ENCODE peak calls at places on chromosomes 7 and 10, in ten cellular contexts. H is left ventricle myocardium inferior, K is adrenal gland, F is Panc1, U is dorsolateral prefrontal cortex, I is A549, J is fibroblast of lung, D is fibroblast of pulmonary artery, X is astrocyte of the spinal cord, S is thoracic aorta. C is an unnamed sample.

GRCh38 chr7:66304536-66304935 is 99.4 kb downstream of the TPST1 start:
- DNase-seq in H (no peak), K (no peak), F (no peak), U (no peak), I (no peak), J (peak), D (peak), X (no peak), S (no peak), C (peak)

GRCh38 chr7:96331233-96331632 is 9.3 kb upstream of the SLC25A13 start:
- DNase-seq in H (no peak), K (no peak), F (peak), U (no peak), I (no peak), J (no peak), D (no peak), X (no peak), S (no peak), C (no peak)

GRCh38 chr7:99562832-99563231 is 4.4 kb downstream of the ZNF655 start:
- DNase-seq in H (no peak), K (no peak), F (peak), U (no peak), I (peak), J (peak), D (peak), X (peak), S (no peak), C (peak)

GRCh38 chr7:101393865-101394264 is 31.2 kb downstream of the COL26A1 start:
- DNase-seq in H (no peak), K (no peak), F (no peak), U (no peak), I (no peak), J (no peak), D (no peak), X (no peak), S (no peak), C (no peak)

GRCh38 chr7:50450691-50451051 is 521 bp upstream of the FIGNL1 start:
- DNase-seq in H (peak), K (no peak), F (no peak), U (no peak), I (peak), J (no peak), D (no peak), X (no peak), S (no peak), C (no peak)

GRCh38 chr10:34578468-34578867 is 236.6 kb downstream of the PARD3 start:
- DNase-seq in H (no peak), K (no peak), F (no peak), U (no peak), I (no peak), J (no peak), D (no peak), X (no peak), S (no peak), C (no peak)

GRCh38 chr10:130747359-130747758 is 564.2 kb downstream of the TCERG1L start:
- DNase-seq in H (no peak), K (peak), F (no peak), U (peak), I (no peak), J (no peak), D (no peak), X (no peak), S (no peak), C (no peak)

GRCh38 chr7:84027678-84028077 is 166.9 kb downstream of the SEMA3A start:
- DNase-seq in H (no peak), K (no peak), F (no peak), U (no peak), I (no peak), J (no peak), D (no peak), X (no peak), S (no peak), C (no peak)

GRCh38 chr10:7458554-7458953 is 47.7 kb upstream of the SFMBT2 start:
- DNase-seq in H (no peak), K (no peak), F (no peak), U (no peak), I (no peak), J (peak), D (peak), X (no peak), S (no peak), C (peak)

GRCh38 chr10:116654816-116655215 is 34.1 kb downstream of the PNLIPRP2 start:
- DNase-seq in H (no peak), K (no peak), F (no peak), U (no peak), I (peak), J (no peak), D (no peak), X (no peak), S (no peak), C (no peak)

GRCh38 chr10:17062493-17063487 is 66.8 kb downstream of the CUBN start:
- DNase-seq in H (no peak), K (peak), F (peak), U (no peak), I (peak), J (peak), D (peak), X (peak), S (peak), C (peak)

GRCh38 chr7:19118896-19119301 is 1.5 kb upstream of the TWIST1 start:
- DNase-seq in H (no peak), K (no peak), F (no peak), U (no peak), I (no peak), J (no peak), D (no peak), X (no peak), S (no peak), C (no peak)

GRCh38 chr10:4131407-4132215 is 346.6 kb upstream of the KLF6 start:
- DNase-seq in H (no peak), K (no peak), F (no peak), U (no peak), I (no peak), J (peak), D (peak), X (peak), S (no peak), C (peak)

GRCh38 chr10:17387861-17388503 is 66.4 kb downstream of the ST8SIA6 start:
- DNase-seq in H (no peak), K (no peak), F (no peak), U (no peak), I (no peak), J (no peak), D (no peak), X (peak), S (no peak), C (no peak)

GRCh38 chr7:48041665-48041995 is 6.3 kb downstream of the C7orf57 start:
- DNase-seq in H (no peak), K (no peak), F (no peak), U (no peak), I (no peak), J (peak), D (peak), X (peak), S (no peak), C (peak)

GRCh38 chr7:121547341-121548092 is 151.4 kb upstream of the FAM3C start:
- DNase-seq in H (no peak), K (no peak), F (no peak), U (no peak), I (peak), J (peak), D (peak), X (peak), S (no peak), C (peak)

GRCh38 chr10:89207801-89208551 is 859 bp upstream of the CH25H start:
- DNase-seq in H (peak), K (peak), F (peak), U (peak), I (peak), J (no peak), D (no peak), X (peak), S (no peak), C (peak)

GRCh38 chr7:14321947-14322346 is 332.5 kb upstream of the ETV1 start:
- DNase-seq in H (no peak), K (no peak), F (no peak), U (no peak), I (no peak), J (no peak), D (no peak), X (no peak), S (no peak), C (no peak)

DNA sequence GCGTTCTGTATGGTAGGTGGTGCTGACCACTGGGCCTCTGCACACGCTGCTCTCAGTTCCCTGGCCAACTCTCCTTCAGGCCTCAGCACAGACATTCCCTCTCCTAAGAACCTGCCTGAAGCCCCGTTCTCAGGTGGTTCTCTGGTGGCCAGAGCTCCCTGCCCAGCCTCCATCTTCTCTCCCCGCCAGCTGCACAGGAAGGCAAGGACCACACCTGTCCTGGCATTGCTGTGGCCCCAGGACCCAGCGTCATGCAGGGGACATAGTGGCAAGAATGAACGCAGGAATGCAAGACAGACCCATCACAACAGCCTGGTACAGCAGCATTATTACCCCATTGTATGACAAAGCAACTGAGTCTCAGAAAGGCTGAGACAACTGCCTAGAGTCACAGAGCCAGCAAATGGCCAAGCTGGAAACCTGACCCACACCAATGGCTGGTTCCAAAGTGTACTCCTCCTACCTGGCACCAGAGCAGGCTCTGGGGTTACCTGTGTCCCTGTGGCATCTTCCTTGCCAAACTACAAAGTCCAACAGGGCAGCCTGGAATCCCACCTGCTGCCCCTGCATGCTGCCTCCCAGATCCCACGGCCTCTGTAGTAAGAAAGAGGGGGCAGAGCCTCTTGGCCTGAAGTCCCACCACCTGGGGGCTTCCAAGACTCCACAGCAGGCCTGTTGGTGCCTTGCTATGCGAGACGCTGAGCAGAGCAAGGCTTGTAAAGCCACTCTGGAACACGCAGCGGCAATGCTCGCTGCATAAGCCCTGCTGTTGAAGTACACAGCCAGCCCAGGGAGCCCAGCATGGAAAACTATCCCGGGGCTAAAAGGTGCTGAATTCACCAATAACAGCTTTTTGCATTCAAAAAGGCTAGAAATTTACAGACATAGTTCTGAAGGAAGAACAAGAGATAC is 73.3 kb downstream of the CHST15 start:
- DNase-seq in H (no peak), K (no peak), F (no peak), U (no peak), I (no peak), J (no peak), D (no peak), X (no peak), S (no peak), C (no peak)
- H3K4me3 ChIP-seq in H (no peak), K (no peak), F (no peak), U (peak), I (no peak), J (no peak), D (no peak), X (no peak), S (no peak), C (no peak)

GRCh38 chr7:770336-770735 is 43.3 kb upstream of the PRKAR1B start:
- DNase-seq in H (no peak), K (no peak), F (no peak), U (no peak), I (no peak), J (no peak), D (no peak), X (no peak), S (no peak), C (no peak)

GRCh38 chr7:770786-771185 is 43.7 kb upstream of the PRKAR1B start:
- DNase-seq in H (no peak), K (no peak), F (no peak), U (no peak), I (no peak), J (peak), D (no peak), X (peak), S (no peak), C (peak)

GRCh38 chr7:767941-768729 is 41.1 kb upstream of the PRKAR1B start:
- DNase-seq in H (no peak), K (peak), F (no peak), U (peak), I (no peak), J (peak), D (peak), X (peak), S (no peak), C (peak)

GRCh38 chr7:767580-767940 is 40.5 kb upstream of the PRKAR1B start:
- DNase-seq in H (no peak), K (no peak), F (no peak), U (no peak), I (no peak), J (no peak), D (peak), X (no peak), S (no peak), C (peak)

GRCh38 chr7:768881-769504 is 41.9 kb upstream of the PRKAR1B start:
- DNase-seq in H (peak), K (no peak), F (no peak), U (no peak), I (no peak), J (peak), D (peak), X (peak), S (no peak), C (peak)
- TF ChIP-seq CTCF in H (peak), K (no peak), F (no peak), U (no peak), I (no peak), J (no peak), D (no peak), X (no peak), S (no peak), C (peak)

DNA sequence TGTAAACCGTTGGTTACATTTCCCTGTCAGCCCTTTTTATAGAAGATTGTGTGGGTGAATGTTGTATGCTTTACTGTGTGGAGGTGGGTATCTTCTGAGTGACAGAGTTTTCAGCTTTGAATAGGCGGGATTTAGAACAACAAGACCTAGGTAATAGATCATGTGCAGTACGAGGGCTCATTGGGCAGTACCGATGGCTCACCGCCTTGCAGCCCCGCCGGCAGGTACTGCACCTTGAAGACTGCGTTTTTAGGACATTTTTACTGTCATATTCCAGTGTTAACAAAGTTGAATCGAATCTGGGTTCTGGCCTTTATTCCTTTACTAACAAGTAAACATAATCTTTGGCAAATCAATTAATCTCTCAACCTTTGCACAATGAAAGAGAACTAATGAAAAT is 55.9 kb upstream of the NCF1 start:
- DNase-seq in H (no peak), K (no peak), F (no peak), U (no peak), I (no peak), J (no peak), D (no peak), X (no peak), S (no peak), C (no peak)
- H3K4me3 ChIP-seq in H (no peak), K (no peak), F (no peak), U (no peak), I (no peak), J (no peak), D (no peak), X (no peak), S (no peak), C (no peak)

GRCh38 chr10:11679946-11680345 is 62.2 kb upstream of the ECHDC3 start:
- DNase-seq in H (no peak), K (no peak), F (no peak), U (no peak), I (no peak), J (no peak), D (no peak), X (no peak), S (no peak), C (no peak)
- TF ChIP-seq CTCF in H (no peak), K (no peak), F (no peak), U (no peak), I (no peak), J (no peak), D (no peak), X (no peak), S (no peak), C (no peak)

DNA sequence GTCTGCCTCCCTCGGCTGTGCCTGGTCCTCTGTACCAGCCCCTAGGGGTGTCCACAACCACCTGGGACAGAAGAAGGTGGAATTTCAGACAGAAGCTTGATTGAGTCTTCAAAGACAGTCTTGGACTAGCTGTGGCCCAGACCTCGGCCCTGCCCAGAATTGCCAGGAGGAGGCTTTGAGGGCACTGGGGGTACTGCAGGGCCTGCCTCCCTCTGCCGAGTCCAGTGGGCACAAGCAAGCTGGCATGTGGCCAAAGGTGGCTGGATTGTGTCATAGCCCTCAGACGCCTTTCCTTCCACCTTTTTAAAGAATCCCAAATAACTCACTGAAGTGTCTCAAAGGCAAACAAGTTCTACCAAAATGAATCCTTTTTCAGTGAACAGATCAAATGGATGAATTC is 29.0 kb upstream of the SLC26A4 start:
- DNase-seq in H (no peak), K (no peak), F (no peak), U (no peak), I (no peak), J (no peak), D (no peak), X (no peak), S (no peak), C (no peak)
- H3K4me3 ChIP-seq in H (no peak), K (no peak), F (no peak), U (no peak), I (no peak), J (no peak), D (no peak), X (no peak), S (no peak), C (no peak)

GRCh38 chr7:78734626-78735025 is 718.8 kb downstream of the MAGI2 start:
- DNase-seq in H (no peak), K (no peak), F (no peak), U (no peak), I (no peak), J (no peak), D (no peak), X (no peak), S (no peak), C (peak)
- TF ChIP-seq CTCF in H (no peak), K (no peak), F (no peak), U (no peak), I (no peak), J (no peak), D (no peak), X (no peak), S (no peak), C (no peak)

GRCh38 chr7:70698219-70698832 is 433.6 kb upstream of the GALNT17 start:
- DNase-seq in H (no peak), K (peak), F (peak), U (no peak), I (peak), J (peak), D (peak), X (peak), S (no peak), C (peak)

GRCh38 chr7:70700055-70700934 is 431.6 kb upstream of the GALNT17 start:
- DNase-seq in H (no peak), K (no peak), F (no peak), U (no peak), I (no peak), J (no peak), D (no peak), X (no peak), S (no peak), C (no peak)

GRCh38 chr7:70703785-70704184 is 428.2 kb upstream of the GALNT17 start:
- DNase-seq in H (no peak), K (no peak), F (no peak), U (no peak), I (no peak), J (no peak), D (no peak), X (no peak), S (no peak), C (no peak)

GRCh38 chr7:70701487-70701886 is 430.5 kb upstream of the GALNT17 start:
- DNase-seq in H (no peak), K (no peak), F (no peak), U (no peak), I (no peak), J (no peak), D (no peak), X (no peak), S (no peak), C (no peak)

GRCh38 chr7:70700935-70701425 is 431.0 kb upstream of the GALNT17 start:
- DNase-seq in H (no peak), K (no peak), F (no peak), U (no peak), I (no peak), J (no peak), D (no peak), X (no peak), S (no peak), C (no peak)
- H3K4me3 ChIP-seq in H (no peak), K (no peak), F (no peak), U (no peak), I (no peak), J (no peak), D (no peak), X (no peak), S (no peak), C (no peak)

GRCh38 chr10:29304259-29305030 is 15.6 kb downstream of the LYZL1 start:
- DNase-seq in H (peak), K (peak), F (peak), U (peak), I (peak), J (peak), D (peak), X (peak), S (no peak), C (peak)
- TF ChIP-seq CTCF in H (peak), K (peak), F (peak), U (peak), I (peak), J (peak), D (peak), X (peak), S (peak), C (peak)

GRCh38 chr7:150835702-150836280 is 16.5 kb upstream of the AOC1 start:
- DNase-seq in H (no peak), K (peak), F (no peak), U (no peak), I (no peak), J (no peak), D (no peak), X (no peak), S (no peak), C (no peak)
- H3K4me3 ChIP-seq in H (no peak), K (no peak), F (no peak), U (no peak), I (no peak), J (no peak), D (no peak), X (no peak), S (no peak), C (no peak)

C was measured in fibroblast of mammary gland.